ENCODE peak calls at places on chromosomes 16 and 17, in four cellular contexts. E, O, R and F are unnamed samples.

GRCh38 chr16:981695-982151 is at the start of gene SOX8:
- DNase-seq in E (no peak), O (no peak), R (no peak), F (peak; percentile 60)

GRCh38 chr16:56183266-56183665 is 8.0 kb upstream of the GNAO1 start:
- DNase-seq in E (no peak), O (no peak), R (no peak), F (no peak)

GRCh38 chr16:20760346-20760745 is 3.5 kb upstream of the ACSM3 start:
- DNase-seq in E (no peak), O (no peak), R (peak; percentile 80), F (no peak)

GRCh38 chr16:58960484-58960883 is 226.4 kb upstream of the GOT2 start:
- DNase-seq in E (no peak), O (no peak), R (no peak), F (peak; percentile 46)

GRCh38 chr17:3917391-3917931 is 1.2 kb upstream of the P2RX1 start:
- DNase-seq in E (no peak), O (no peak), R (peak; percentile 80), F (no peak)

GRCh38 chr17:20226814-20227482 is 217.8 kb downstream of the SPECC1 start:
- DNase-seq in E (no peak), O (peak; percentile 50), R (peak; percentile 83), F (peak; percentile 91)

GRCh38 chr17:44214896-44215295 is 4.6 kb downstream of the UBTF start:
- DNase-seq in E (no peak), O (no peak), R (no peak), F (no peak)

GRCh38 chr17:80952291-80952690 is 39.4 kb upstream of the CHMP6 start:
- DNase-seq in E (no peak), O (no peak), R (no peak), F (peak; percentile 6)

GRCh38 chr16:16028311-16028999 is 79.0 kb downstream of the ABCC1 start:
- DNase-seq in E (no peak), O (no peak), R (no peak), F (no peak)

GRCh38 chr17:18356624-18357023 is 6.7 kb downstream of the SHMT1 start:
- DNase-seq in E (no peak), O (no peak), R (no peak), F (no peak)

GRCh38 chr17:6497496-6498221 is 53.4 kb downstream of the PIMREG start:
- DNase-seq in E (no peak), O (no peak), R (no peak), F (no peak)

GRCh38 chr17:44533533-44534246 is 23.6 kb upstream of the FZD2 start:
- DNase-seq in E (no peak), O (peak; percentile 81), R (peak; percentile 92), F (peak; percentile 97)

GRCh38 chr17:17127730-17128291 is 78.3 kb downstream of the PLD6 start:
- DNase-seq in E (no peak), O (no peak), R (no peak), F (no peak)

GRCh38 chr17:41060052-41060604 is at the start of gene KRTAP2-3:
- DNase-seq in E (no peak), O (peak; percentile 36), R (no peak), F (no peak)

GRCh38 chr17:41492351-41492750 is 2.6 kb upstream of the KRT36 start:
- DNase-seq in E (no peak), O (no peak), R (no peak), F (no peak)

GRCh38 chr16:85243312-85243711 is 131.0 kb upstream of the CIBAR2 start:
- DNase-seq in E (no peak), O (no peak), R (no peak), F (no peak)

GRCh38 chr17:76529224-76529642 is 8.3 kb downstream of the CYGB start:
- DNase-seq in E (no peak), O (no peak), R (peak; percentile 64), F (no peak)

GRCh38 chr17:47204722-47205418 is 4.3 kb upstream of the MYL4 start:
- DNase-seq in E (peak; percentile 77), O (no peak), R (peak; percentile 61), F (no peak)

GRCh38 chr16:46918905-46919792 is 35.0 kb downstream of the GPT2 start:
- DNase-seq in E (peak; percentile 54), O (peak; percentile 97), R (peak; percentile 65), F (no peak)

GRCh38 chr17:73453090-73453489 is 141.3 kb upstream of the CDC42EP4 start:
- DNase-seq in E (no peak), O (no peak), R (no peak), F (no peak)

DNA sequence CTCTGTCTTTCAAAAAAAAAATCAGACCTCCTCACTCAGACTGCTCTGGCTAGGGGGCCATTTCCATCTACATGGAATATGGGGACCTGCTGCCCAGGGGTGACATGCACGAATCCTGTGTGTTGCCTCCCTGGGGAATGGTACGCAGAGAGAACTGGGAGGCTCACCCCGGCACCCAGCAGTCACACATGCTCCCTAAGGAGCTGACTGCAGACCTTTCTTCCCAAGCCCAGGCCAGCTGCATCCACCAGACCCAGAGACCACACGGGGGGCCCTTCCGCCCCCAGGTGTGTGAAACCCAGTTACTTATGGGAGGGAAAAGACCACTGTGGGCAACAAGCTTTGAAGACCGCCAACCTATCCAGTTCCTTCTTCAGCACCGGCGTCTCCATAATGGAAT is 7.2 kb upstream of the NLRC3 start:
- DNase-seq in E (no peak), O (no peak), R (no peak), F (no peak)
- TF ChIP-seq TCF7 in E (no peak), O (no peak), R (no peak), F (no peak)

GRCh38 chr16:53433930-53434435 is 288 bp upstream of the RBL2 start:
- DNase-seq in E (no peak), O (peak; percentile 76), R (peak; percentile 89), F (no peak)

GRCh38 chr16:53430363-53430762 is 3.9 kb upstream of the RBL2 start:
- DNase-seq in E (no peak), O (no peak), R (no peak), F (no peak)

GRCh38 chr16:53433509-53433908 is 762 bp upstream of the RBL2 start:
- DNase-seq in E (no peak), O (no peak), R (no peak), F (no peak)

GRCh38 chr16:53435066-53435688 is 906 bp downstream of the RBL2 start:
- DNase-seq in E (peak; percentile 73), O (peak; percentile 94), R (peak; percentile 89), F (no peak)

GRCh38 chr16:53434436-53435065 is at the start of gene RBL2:
- DNase-seq in E (no peak), O (peak; percentile 25), R (peak; percentile 63), F (peak; percentile 79)
- TF ChIP-seq MAX in E (peak; percentile 8), O (peak; percentile 81), R (peak; percentile 63), F (no peak)

GRCh38 chr16:68249361-68249760 is 4.2 kb downstream of the PLA2G15 start:
- DNase-seq in E (no peak), O (no peak), R (no peak), F (no peak)

GRCh38 chr16:68250951-68251350 is 5.8 kb downstream of the PLA2G15 start:
- DNase-seq in E (no peak), O (no peak), R (no peak), F (no peak)

GRCh38 chr16:68253721-68254120 is 8.5 kb downstream of the PLA2G15 start:
- DNase-seq in E (no peak), O (peak; percentile 52), R (no peak), F (no peak)

GRCh38 chr16:68252383-68252782 is 7.2 kb downstream of the PLA2G15 start:
- DNase-seq in E (no peak), O (no peak), R (no peak), F (no peak)

GRCh38 chr16:68251812-68252211 is 6.6 kb downstream of the PLA2G15 start:
- DNase-seq in E (no peak), O (no peak), R (no peak), F (no peak)
- TF ChIP-seq CTCF in E (no peak), O (no peak), R (no peak), F (no peak)

DNA sequence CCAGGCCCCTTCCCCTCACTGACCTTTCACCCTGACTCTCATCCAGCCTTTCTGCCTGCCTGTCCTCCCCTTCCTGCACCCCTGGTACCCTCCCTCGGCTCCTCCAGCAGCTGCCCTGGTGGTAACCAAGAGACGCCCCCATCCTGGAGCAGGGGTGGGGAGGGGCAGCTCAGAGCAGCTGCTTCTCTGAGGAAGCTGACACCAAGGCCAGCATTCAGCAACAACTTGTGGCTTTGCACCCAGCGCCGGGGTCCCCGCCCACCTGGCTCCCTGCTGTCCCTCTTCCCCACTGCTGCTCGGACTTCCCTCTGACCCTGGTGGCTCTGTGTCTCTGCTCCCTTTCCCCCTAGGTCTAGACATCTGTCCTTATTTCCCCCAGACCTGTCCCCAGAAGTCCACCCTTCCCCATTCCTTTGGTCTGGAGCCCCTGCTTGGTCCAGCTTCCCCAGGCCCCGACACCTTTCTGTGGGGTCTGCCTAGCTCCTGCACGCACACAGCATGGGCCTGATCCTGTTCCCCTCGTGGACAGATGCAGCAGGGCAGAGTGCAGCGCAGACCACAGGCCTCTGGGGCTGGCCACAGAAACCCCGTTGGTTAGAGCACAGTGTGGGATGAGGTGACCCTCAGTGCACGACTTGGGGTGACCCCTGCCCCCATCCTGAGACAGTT is 1.2 kb upstream of the ATP2A1 start:
- DNase-seq in E (no peak), O (no peak), R (no peak), F (no peak)
- TF ChIP-seq TCF7 in E (no peak), O (no peak), R (no peak), F (no peak)

DNA sequence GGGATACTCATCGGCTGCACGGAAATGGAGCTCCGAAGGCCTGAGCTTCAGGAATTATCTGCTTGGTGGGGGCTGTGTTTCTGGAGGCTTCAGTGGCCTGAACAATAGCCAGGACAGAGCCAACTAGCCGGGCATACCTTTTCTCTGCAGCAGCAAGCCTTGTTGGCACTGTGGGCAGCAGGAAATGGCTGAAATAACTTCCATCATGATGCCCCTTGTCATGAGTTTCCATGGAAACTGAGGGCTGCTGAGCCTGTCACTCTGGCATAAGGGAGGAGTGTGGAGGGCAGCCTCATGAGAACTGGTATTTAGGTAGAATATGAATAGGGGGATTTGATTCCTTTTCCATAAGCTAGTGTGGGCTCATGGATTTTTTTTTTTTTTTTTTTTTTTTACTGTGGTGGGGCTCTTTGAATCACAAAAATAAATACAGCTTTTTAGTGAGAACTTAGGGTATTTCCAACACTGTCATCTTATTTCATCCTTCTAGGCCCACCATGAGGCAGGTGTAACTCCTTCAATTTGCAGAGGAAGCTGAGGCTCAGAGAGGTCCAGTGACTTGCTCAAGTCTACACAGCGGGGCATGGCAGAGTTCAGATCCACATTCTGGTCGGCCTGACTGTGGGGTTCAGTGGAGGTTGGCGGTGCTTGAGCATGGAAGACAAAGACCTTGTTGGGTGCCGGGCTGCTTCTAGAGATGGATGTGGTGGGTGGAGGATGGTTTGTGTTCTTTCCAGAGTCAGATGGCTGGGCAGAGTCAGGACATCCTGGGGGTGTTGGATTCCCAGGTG is 39.6 kb downstream of the PLCG2 start:
- DNase-seq in E (no peak), O (no peak), R (no peak), F (no peak)
- TF ChIP-seq MAX in E (no peak), O (no peak), R (no peak), F (no peak)

GRCh38 chr16:88284626-88285513 is 97.9 kb upstream of the ZNF469 start:
- DNase-seq in E (no peak), O (no peak), R (no peak), F (no peak)
- TF ChIP-seq CTCF in E (no peak), O (no peak), R (no peak), F (no peak)